ENCODE peak calls at places on chromosomes 16 and 17, in four cellular contexts. One of them, this sample, is unnamed.

GRCh38 chr17:3695129-3695722 is 729 bp downstream of the P2RX5 start:
- DNase-seq in IMR-90: no peak
- DNase-seq in H9: no peak
- DNase-seq in MM.1S: peak; percentile 24
- DNase-seq in this sample: no peak

GRCh38 chr17:6303664-6304063 is 131.3 kb downstream of the AIPL1 start:
- DNase-seq in MM.1S: peak; percentile 49
- DNase-seq in IMR-90: no peak
- DNase-seq in H9: peak; percentile 70
- DNase-seq in this sample: peak; percentile 77

GRCh38 chr17:77146882-77147281 is 6.1 kb downstream of the SEC14L1 start:
- DNase-seq in IMR-90: no peak
- DNase-seq in MM.1S: peak; percentile 85
- DNase-seq in H9: peak; percentile 63
- DNase-seq in this sample: no peak

GRCh38 chr16:13397126-13397525 is 495.7 kb downstream of the SHISA9 start:
- DNase-seq in H9: peak; percentile 34
- DNase-seq in MM.1S: no peak
- DNase-seq in IMR-90: no peak
- DNase-seq in this sample: no peak

GRCh38 chr17:76156662-76156991 is 15.6 kb upstream of the FOXJ1 start:
- DNase-seq in IMR-90: no peak
- DNase-seq in MM.1S: no peak
- DNase-seq in H9: no peak
- DNase-seq in this sample: no peak

GRCh38 chr16:54054237-54054780 is 232.3 kb downstream of the IRX3 start:
- DNase-seq in MM.1S: no peak
- DNase-seq in H9: no peak
- DNase-seq in IMR-90: no peak
- DNase-seq in this sample: peak; percentile 58

GRCh38 chr17:59331929-59332889 is 754 bp downstream of the YPEL2 start:
- DNase-seq in MM.1S: no peak
- DNase-seq in IMR-90: no peak
- DNase-seq in H9: no peak
- DNase-seq in this sample: peak; percentile 58

GRCh38 chr16:30979170-30980067 is 5.6 kb upstream of the HSD3B7 start:
- DNase-seq in IMR-90: no peak
- DNase-seq in MM.1S: no peak
- DNase-seq in H9: no peak
- DNase-seq in this sample: no peak

GRCh38 chr17:5500247-5500803 is 14.0 kb downstream of the MIS12 start:
- DNase-seq in MM.1S: no peak
- DNase-seq in IMR-90: peak; percentile 12
- DNase-seq in H9: peak; percentile 50
- DNase-seq in this sample: no peak

GRCh38 chr16:88702364-88703210 is 3.6 kb downstream of the RNF166 start:
- DNase-seq in IMR-90: no peak
- DNase-seq in MM.1S: no peak
- DNase-seq in H9: no peak
- DNase-seq in this sample: no peak

GRCh38 chr16:19228057-19228456 is 57.5 kb upstream of the CLEC19A start:
- DNase-seq in IMR-90: no peak
- DNase-seq in MM.1S: no peak
- DNase-seq in H9: no peak
- DNase-seq in this sample: no peak

GRCh38 chr17:28612531-28612930 is 1.5 kb downstream of the RSKR start:
- DNase-seq in H9: no peak
- DNase-seq in MM.1S: no peak
- DNase-seq in IMR-90: no peak
- DNase-seq in this sample: no peak

GRCh38 chr16:81567987-81568748 is 123.6 kb downstream of the CMIP start:
- DNase-seq in IMR-90: peak; percentile 43
- DNase-seq in MM.1S: no peak
- DNase-seq in H9: no peak
- DNase-seq in this sample: no peak

GRCh38 chr17:57075785-57076184 is 9.3 kb upstream of the AKAP1 start:
- DNase-seq in MM.1S: no peak
- DNase-seq in H9: no peak
- DNase-seq in IMR-90: no peak
- DNase-seq in this sample: no peak

GRCh38 chr17:57068707-57069106 is 16.3 kb upstream of the AKAP1 start:
- DNase-seq in H9: no peak
- DNase-seq in MM.1S: no peak
- DNase-seq in IMR-90: no peak
- DNase-seq in this sample: no peak

GRCh38 chr17:57073626-57074025 is 11.4 kb upstream of the AKAP1 start:
- DNase-seq in IMR-90: no peak
- DNase-seq in MM.1S: no peak
- DNase-seq in H9: no peak
- DNase-seq in this sample: no peak

GRCh38 chr17:57075193-57075592 is 9.9 kb upstream of the AKAP1 start:
- DNase-seq in IMR-90: no peak
- DNase-seq in MM.1S: no peak
- DNase-seq in H9: no peak
- DNase-seq in this sample: no peak

GRCh38 chr17:57071991-57072944 is 12.8 kb upstream of the AKAP1 start:
- DNase-seq in H9: no peak
- DNase-seq in MM.1S: no peak
- DNase-seq in IMR-90: no peak
- DNase-seq in this sample: no peak
- H4K20me1 ChIP-seq in H9: no peaks in the 10 kb centered on the region
- H4K20me1 ChIP-seq in MM.1S: no peaks in the 10 kb centered on the region
- H4K20me1 ChIP-seq in IMR-90: no peaks in the 10 kb centered on the region
- H4K20me1 ChIP-seq in this sample: no peaks in the 10 kb centered on the region

GRCh38 chr16:4319454-4319853 is 3.6 kb downstream of the GLIS2 start:
- DNase-seq in H9: no peak
- DNase-seq in MM.1S: peak; percentile 47
- DNase-seq in IMR-90: no peak
- DNase-seq in this sample: no peak

GRCh38 chr16:4322121-4323035 is 6.5 kb downstream of the GLIS2 start:
- DNase-seq in MM.1S: no peak
- DNase-seq in IMR-90: no peak
- DNase-seq in H9: no peak
- DNase-seq in this sample: no peak

GRCh38 chr16:4321286-4322120 is 5.6 kb downstream of the GLIS2 start:
- DNase-seq in H9: no peak
- DNase-seq in MM.1S: no peak
- DNase-seq in IMR-90: no peak
- DNase-seq in this sample: no peak

GRCh38 chr16:4320030-4320429 is 4.2 kb downstream of the GLIS2 start:
- DNase-seq in H9: no peak
- DNase-seq in MM.1S: no peak
- DNase-seq in IMR-90: no peak
- DNase-seq in this sample: no peak

DNA sequence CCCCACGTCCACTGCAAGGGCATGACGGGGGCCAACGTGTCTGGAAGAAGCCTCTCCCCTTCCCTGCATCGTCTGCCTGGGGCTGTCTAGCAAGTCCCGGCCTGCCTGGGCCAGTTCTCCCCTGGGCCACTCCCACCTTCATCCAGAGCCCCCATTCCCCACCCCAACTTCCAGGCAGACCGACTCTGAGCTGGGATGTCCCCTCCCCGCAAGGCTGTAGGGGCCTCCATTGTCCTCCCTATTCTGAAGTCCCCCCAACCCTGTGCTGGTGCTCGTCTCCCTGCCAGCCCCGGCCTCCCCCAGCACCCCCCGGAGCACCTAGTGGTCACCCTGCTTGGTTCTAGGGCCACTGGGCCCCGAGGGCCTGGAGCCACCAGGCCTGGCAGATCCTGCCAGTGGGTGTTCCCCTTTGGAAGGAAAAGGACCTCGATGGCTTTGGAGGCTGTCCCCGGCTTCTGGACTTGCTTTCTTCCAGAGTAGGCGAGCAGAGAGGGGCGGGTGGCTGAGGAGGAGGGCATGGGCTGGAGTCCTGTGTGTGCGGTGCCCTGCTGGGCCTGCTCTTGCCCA is 4.8 kb downstream of the GLIS2 start:
- DNase-seq in IMR-90: no peak
- DNase-seq in MM.1S: no peak
- DNase-seq in H9: no peak
- DNase-seq in this sample: no peak
- H4K20me1 ChIP-seq in IMR-90: peaks cover 90% of the 10 kb centered on the region
- H4K20me1 ChIP-seq in MM.1S: no peaks in the 10 kb centered on the region
- H4K20me1 ChIP-seq in H9: peaks cover 3% of the 10 kb centered on the region
- H4K20me1 ChIP-seq in this sample: peaks cover 92% of the 10 kb centered on the region

DNA sequence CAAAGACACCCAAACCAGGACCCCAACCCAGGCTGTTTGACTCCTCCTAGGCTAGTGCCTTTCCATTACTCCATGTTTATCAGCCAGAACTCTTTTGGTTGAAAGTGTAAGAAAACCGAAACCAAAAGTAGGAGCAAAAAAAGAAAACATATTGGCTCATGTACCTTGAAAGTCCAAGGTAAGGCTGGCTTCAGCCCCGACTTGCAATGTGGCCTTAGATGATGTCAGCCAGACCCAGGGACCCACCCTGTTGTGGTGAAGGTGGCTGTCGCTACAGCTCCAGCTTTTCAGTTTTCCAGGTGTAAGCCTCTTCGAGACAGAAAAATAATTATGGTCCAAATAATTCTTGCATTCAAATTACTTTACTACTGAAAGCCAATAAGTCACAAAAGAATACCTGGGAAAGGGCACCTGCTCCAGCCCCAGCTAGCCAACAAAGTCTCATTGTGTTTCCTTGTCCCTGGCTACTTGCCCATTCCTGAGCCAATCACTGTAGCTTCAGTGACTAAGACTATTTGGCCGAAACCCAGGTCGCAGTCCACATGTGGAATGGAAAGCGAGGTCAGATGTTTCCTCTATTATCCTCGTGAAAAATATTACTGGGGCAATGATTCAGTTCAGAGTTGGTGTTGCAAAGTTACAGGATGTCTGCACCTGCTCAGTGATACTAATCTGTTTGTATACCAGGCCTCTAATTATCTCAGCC is 20.7 kb downstream of the DNAH9 start:
- DNase-seq in H9: no peak
- DNase-seq in IMR-90: no peak
- DNase-seq in MM.1S: peak; percentile 50
- DNase-seq in this sample: no peak
- H4K20me1 ChIP-seq in H9: no peaks in the 10 kb centered on the region
- H4K20me1 ChIP-seq in IMR-90: no peaks in the 10 kb centered on the region
- H4K20me1 ChIP-seq in MM.1S: no peaks in the 10 kb centered on the region
- H4K20me1 ChIP-seq in this sample: no peaks in the 10 kb centered on the region

DNA sequence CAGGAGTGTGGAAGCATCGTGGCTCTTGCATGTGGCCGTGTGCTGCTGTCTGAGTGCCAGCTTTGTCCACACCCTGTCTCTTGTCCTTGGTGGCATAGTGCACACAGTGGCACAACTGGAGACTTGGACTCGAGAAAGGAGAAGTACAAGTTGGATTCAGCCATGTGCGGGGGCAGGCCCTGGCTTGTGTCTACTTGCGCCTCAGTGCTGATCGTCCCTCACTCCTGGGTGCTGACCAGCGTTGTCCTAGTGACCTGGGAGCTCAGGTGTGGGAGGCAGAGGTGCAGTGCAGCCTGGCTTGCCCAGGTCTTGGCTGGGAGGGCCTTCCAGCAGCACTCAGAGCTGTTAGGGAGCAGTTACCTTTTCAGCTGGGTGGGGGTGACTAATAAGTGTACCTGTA is 20.6 kb downstream of the MPRIP start:
- DNase-seq in IMR-90: no peak
- DNase-seq in MM.1S: no peak
- DNase-seq in H9: peak; percentile 38
- DNase-seq in this sample: no peak
- H4K20me1 ChIP-seq in IMR-90: peaks cover 87% of the 10 kb centered on the region
- H4K20me1 ChIP-seq in MM.1S: peaks cover 25% of the 10 kb centered on the region
- H4K20me1 ChIP-seq in H9: no peaks in the 10 kb centered on the region
- H4K20me1 ChIP-seq in this sample: peaks cover 48% of the 10 kb centered on the region